ENCODE peak calls at places on chromosomes 2 and 18, in four cellular contexts. G is GM12878, C is K562, M is HL-60. Q is an unnamed sample.
A peak's percentile ranks its signal among the peaks of the same experiment; 100 is the strongest.

GRCh38 chr2:140383781-140384180 is 1603.6 kb upstream of the NXPH2 start:
- DNase-seq in G (no peak), C (no peak), M (no peak), Q (no peak)

GRCh38 chr2:157825885-157826284 is 50.2 kb downstream of the ACVR1 start:
- DNase-seq in C (no peak), M (no peak), G (no peak), Q (no peak)

GRCh38 chr18:25941556-25941955 is 148.9 kb downstream of the SS18 start:
- DNase-seq in C (no peak), M (no peak), G (no peak), Q (no peak)

GRCh38 chr2:8570637-8571036 is 111.2 kb upstream of the ID2 start:
- DNase-seq in M (no peak), C (no peak), G (no peak), Q (no peak)

GRCh38 chr2:3292416-3292815 is 85.2 kb downstream of the EIPR1 start:
- DNase-seq in C (no peak), G (no peak), M (no peak), Q (no peak)

GRCh38 chr2:12700989-12701388 is 15.7 kb upstream of the TRIB2 start:
- DNase-seq in C (no peak), G (no peak), M (no peak), Q (no peak)

GRCh38 chr2:239667431-239667985 is 266.7 kb upstream of the HDAC4 start:
- DNase-seq in M (no peak), G (no peak), C (no peak), Q (no peak)

GRCh38 chr2:45169339-45170190 is 160.3 kb upstream of the SIX2 start:
- DNase-seq in M (no peak), G (no peak), C (no peak), Q (peak; percentile 32)

GRCh38 chr2:196166876-196167275 is 4.5 kb downstream of the STK17B start:
- DNase-seq in G (no peak), M (no peak), C (peak; percentile 23), Q (no peak)

GRCh38 chr2:8006626-8007025 is 675.2 kb upstream of the ID2 start:
- DNase-seq in C (no peak), G (no peak), M (no peak), Q (no peak)

GRCh38 chr2:23009545-23010149 is 375.3 kb upstream of the KLHL29 start:
- DNase-seq in G (no peak), C (no peak), M (no peak), Q (no peak)

GRCh38 chr2:11568436-11568835 is 34.6 kb downstream of the GREB1 start:
- DNase-seq in C (no peak), G (no peak), M (no peak), Q (no peak)

GRCh38 chr2:74079522-74080341 is 68.0 kb downstream of the BOLA3 start:
- DNase-seq in G (peak; percentile 48), M (peak; percentile 42), C (no peak), Q (peak; percentile 61)

GRCh38 chr2:210318491-210318890 is 3.5 kb upstream of the MYL1 start:
- DNase-seq in M (no peak), C (no peak), G (no peak), Q (no peak)

GRCh38 chr18:6414118-6414722 is 491 bp downstream of the L3MBTL4 start:
- DNase-seq in M (no peak), G (no peak), C (no peak), Q (peak; percentile 76)

GRCh38 chr2:223997938-223998337 is 40.7 kb downstream of the MRPL44 start:
- DNase-seq in M (no peak), C (no peak), G (no peak), Q (no peak)
- TF ChIP-seq SPI1 in M (no peak), C (no peak), G (no peak), Q (no peak)

DNA sequence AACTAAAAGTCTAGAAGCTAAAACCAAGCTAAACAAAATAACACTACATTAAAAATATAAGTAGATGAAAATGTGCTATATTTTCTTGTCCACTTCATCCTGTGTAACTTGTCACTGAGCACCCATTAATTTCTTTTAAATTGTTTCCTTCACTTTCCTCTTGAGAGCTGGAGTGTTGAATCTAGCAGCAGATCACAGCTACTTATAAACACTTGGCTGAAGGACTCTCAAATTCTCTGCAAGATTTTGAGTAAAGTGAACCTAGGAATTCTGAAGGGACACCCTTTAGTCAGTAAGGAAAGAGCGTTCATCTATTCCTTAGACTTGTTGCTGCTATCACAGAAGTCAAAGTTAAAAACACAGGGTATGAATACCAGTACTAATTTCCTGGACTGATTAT is 1163.9 kb downstream of the DPP10 start:
- DNase-seq in M (no peak), C (no peak), G (no peak), Q (no peak)
- TF ChIP-seq SPI1 in M (no peak), C (no peak), G (no peak), Q (no peak)

DNA sequence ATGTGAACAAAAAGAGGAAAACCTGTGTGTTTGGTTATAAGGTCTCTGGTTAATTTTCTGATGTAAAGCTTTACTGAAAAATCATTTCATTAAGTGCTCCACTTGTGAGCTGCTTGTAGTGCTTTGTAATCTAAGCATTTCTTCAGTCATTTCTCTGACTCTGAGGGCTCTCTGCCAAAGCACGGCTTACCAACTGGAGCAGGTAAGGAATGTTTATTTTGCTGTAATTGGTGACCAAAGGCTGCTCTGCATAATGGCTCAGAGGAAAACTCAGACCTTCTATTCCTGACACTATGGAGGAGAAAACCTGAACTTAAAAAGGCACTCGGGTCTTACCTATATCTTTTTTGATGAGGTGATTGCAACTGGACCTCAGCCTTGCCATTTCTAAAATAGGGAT is 848.8 kb downstream of the MBD2 start:
- DNase-seq in M (no peak), C (no peak), G (no peak), Q (no peak)
- TF ChIP-seq SPI1 in M (no peak), C (no peak), G (no peak), Q (no peak)

DNA sequence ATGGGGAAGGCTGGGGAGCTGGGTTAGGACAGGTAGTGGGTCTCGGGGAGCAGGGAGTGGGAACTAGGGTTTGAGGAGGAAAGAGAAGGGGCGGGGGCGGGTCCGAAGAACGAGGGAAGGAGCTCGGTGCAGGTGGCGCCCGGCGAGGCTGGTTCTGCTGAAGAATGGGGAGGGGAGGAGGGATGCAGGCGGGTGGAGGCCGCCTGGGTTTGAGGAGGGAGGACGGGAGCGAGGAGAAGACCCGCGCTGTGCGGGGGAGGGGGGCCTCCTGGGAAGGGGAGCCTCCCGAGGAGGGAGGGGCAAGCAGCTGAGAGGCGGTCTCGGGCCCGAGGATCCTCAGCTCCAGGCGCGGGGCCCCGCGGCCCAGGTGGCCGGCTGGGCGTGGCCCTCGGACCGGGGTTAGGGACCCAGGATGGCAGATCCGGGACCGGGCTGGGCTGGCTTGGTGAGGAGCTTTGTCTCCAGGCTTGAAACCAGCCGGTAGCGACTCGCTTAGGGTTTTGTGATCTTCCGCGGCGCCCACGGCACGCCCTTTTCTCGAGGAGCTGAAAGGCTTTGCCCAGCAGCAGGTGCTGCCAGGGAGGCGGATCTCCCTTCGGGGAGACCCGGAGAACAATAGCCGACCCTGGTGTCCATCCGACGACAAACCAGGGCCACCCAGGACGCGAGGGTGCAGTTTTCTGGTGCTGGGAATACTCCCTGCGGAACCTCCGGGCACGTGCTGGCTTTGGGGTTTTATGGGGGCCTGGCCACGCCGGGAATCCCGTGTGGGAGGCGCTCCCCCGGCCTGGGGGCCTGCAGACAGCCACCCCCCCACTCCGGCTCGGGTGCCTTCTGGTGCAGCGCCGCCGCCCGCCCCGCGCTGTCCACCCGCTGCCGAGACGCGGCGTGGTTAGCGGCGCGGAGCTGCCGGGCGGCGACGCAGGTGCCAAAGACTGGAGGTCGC is 1.4 kb downstream of the DPYSL5 start:
- DNase-seq in C (no peak), M (no peak), G (no peak), Q (no peak)
- TF ChIP-seq SPI1 in C (no peak), M (no peak), G (no peak), Q (no peak)

GRCh38 chr2:99600929-99601680 is 111.3 kb upstream of the REV1 start:
- DNase-seq in C (no peak), M (no peak), G (no peak), Q (no peak)
- TF ChIP-seq SPI1 in C (no peak), M (no peak), G (no peak), Q (no peak)

GRCh38 chr2:191301971-191302370 is 56.8 kb downstream of the MYO1B start:
- DNase-seq in M (no peak), C (no peak), G (no peak), Q (no peak)

GRCh38 chr2:191302459-191303155 is 57.4 kb downstream of the MYO1B start:
- DNase-seq in M (no peak), C (peak; percentile 6), G (no peak), Q (no peak)

GRCh38 chr2:191304939-191305875 is 60.0 kb downstream of the MYO1B start:
- DNase-seq in C (no peak), M (no peak), G (no peak), Q (no peak)

GRCh38 chr2:191299866-191300265 is 54.7 kb downstream of the MYO1B start:
- DNase-seq in M (no peak), G (no peak), C (no peak), Q (no peak)

GRCh38 chr2:191303349-191304005 is 58.3 kb downstream of the MYO1B start:
- DNase-seq in G (no peak), M (no peak), C (no peak), Q (no peak)
- TF ChIP-seq SPI1 in G (no peak), M (no peak), C (no peak), Q (no peak)

GRCh38 chr18:79227617-79228016 is 158.4 kb downstream of the ATP9B start:
- DNase-seq in G (no peak), C (no peak), M (no peak), Q (no peak)
- TF ChIP-seq SPI1 in G (no peak), C (no peak), M (no peak), Q (no peak)

GRCh38 chr18:9743200-9744016 is 35.3 kb downstream of the RAB31 start:
- DNase-seq in C (peak; percentile 92), G (no peak), M (peak; percentile 83), Q (no peak)
- TF ChIP-seq SPI1 in C (no peak), G (no peak), M (no peak), Q (no peak)

GRCh38 chr2:10222-10875 is 36.0 kb downstream of the FAM110C start:
- DNase-seq in M (no peak), G (no peak), C (no peak), Q (no peak)

GRCh38 chr2:11248-11941 is 34.9 kb downstream of the FAM110C start:
- DNase-seq in G (no peak), M (no peak), C (peak; percentile 59), Q (no peak)
- TF ChIP-seq SPI1 in G (no peak), M (no peak), C (no peak), Q (no peak)